ENCODE peak calls at places on chromosome 17, in six cellular contexts. One of them, this sample, is unnamed.

GRCh38 chr17:79422236-79422635 is 188.6 kb downstream of the RBFOX3 start:
- DNase-seq in HepG2: no peak
- DNase-seq in H1: no peak
- DNase-seq in GM12891: no peak
- DNase-seq in GM12878: no peak
- DNase-seq in K562: no peak
- DNase-seq in this sample: no peak

GRCh38 chr17:79031996-79032875 is 8.3 kb downstream of the C1QTNF1 start:
- DNase-seq in HepG2: no peak
- DNase-seq in H1: no peak
- DNase-seq in GM12891: no peak
- DNase-seq in GM12878: no peak
- DNase-seq in K562: no peak
- DNase-seq in this sample: no peak

GRCh38 chr17:37446027-37446426 is 39.3 kb downstream of the TADA2A start:
- DNase-seq in HepG2: no peak
- DNase-seq in H1: no peak
- DNase-seq in GM12891: no peak
- DNase-seq in GM12878: peak; percentile 81
- DNase-seq in K562: no peak
- DNase-seq in this sample: no peak

GRCh38 chr17:21298983-21299519 is 14.5 kb downstream of the MAP2K3 start:
- DNase-seq in HepG2: no peak
- DNase-seq in H1: no peak
- DNase-seq in GM12891: no peak
- DNase-seq in GM12878: no peak
- DNase-seq in K562: no peak
- DNase-seq in this sample: no peak

GRCh38 chr17:15462962-15463361 is 4.5 kb downstream of the CDRT4 start:
- DNase-seq in HepG2: no peak
- DNase-seq in H1: no peak
- DNase-seq in GM12891: no peak
- DNase-seq in GM12878: no peak
- DNase-seq in K562: no peak
- DNase-seq in this sample: no peak

GRCh38 chr17:44260296-44260695 is 7.6 kb downstream of the SLC4A1 start:
- DNase-seq in HepG2: no peak
- DNase-seq in H1: no peak
- DNase-seq in GM12891: no peak
- DNase-seq in GM12878: no peak
- DNase-seq in K562: peak; percentile 53
- DNase-seq in this sample: peak; percentile 14

GRCh38 chr17:77390870-77391269 is 250.1 kb downstream of the SEC14L1 start:
- DNase-seq in HepG2: no peak
- DNase-seq in H1: no peak
- DNase-seq in GM12891: no peak
- DNase-seq in GM12878: no peak
- DNase-seq in K562: no peak
- DNase-seq in this sample: no peak

GRCh38 chr17:74892013-74892841 is 1.2 kb downstream of the FADS6 start:
- DNase-seq in HepG2: no peak
- DNase-seq in H1: no peak
- DNase-seq in GM12891: no peak
- DNase-seq in GM12878: no peak
- DNase-seq in K562: no peak
- DNase-seq in this sample: no peak

GRCh38 chr17:34207572-34207971 is 47.5 kb upstream of the CCL2 start:
- DNase-seq in HepG2: no peak
- DNase-seq in H1: no peak
- DNase-seq in GM12891: no peak
- DNase-seq in GM12878: no peak
- DNase-seq in K562: no peak
- DNase-seq in this sample: no peak

GRCh38 chr17:43140396-43141332 is 15.5 kb upstream of the BRCA1 start:
- DNase-seq in HepG2: no peak
- DNase-seq in H1: no peak
- DNase-seq in GM12891: no peak
- DNase-seq in GM12878: no peak
- DNase-seq in K562: no peak
- DNase-seq in this sample: no peak

GRCh38 chr17:57164814-57165213 is 79.8 kb downstream of the AKAP1 start:
- DNase-seq in HepG2: no peak
- DNase-seq in H1: no peak
- DNase-seq in GM12891: no peak
- DNase-seq in GM12878: no peak
- DNase-seq in K562: no peak
- DNase-seq in this sample: no peak

GRCh38 chr17:32283745-32284207 is 18.1 kb downstream of the RHBDL3 start:
- DNase-seq in HepG2: no peak
- DNase-seq in H1: no peak
- DNase-seq in GM12891: no peak
- DNase-seq in GM12878: no peak
- DNase-seq in K562: no peak
- DNase-seq in this sample: peak; percentile 40

GRCh38 chr17:36500745-36501225 is 14.3 kb downstream of the ZNHIT3 start:
- DNase-seq in HepG2: no peak
- DNase-seq in H1: no peak
- DNase-seq in GM12891: no peak
- DNase-seq in GM12878: no peak
- DNase-seq in K562: no peak
- DNase-seq in this sample: no peak

GRCh38 chr17:81955756-81956544 is 5.0 kb downstream of the NOTUM start:
- DNase-seq in HepG2: no peak
- DNase-seq in H1: no peak
- DNase-seq in GM12891: no peak
- DNase-seq in GM12878: no peak
- DNase-seq in K562: no peak
- DNase-seq in this sample: no peak

GRCh38 chr17:80955673-80956306 is 35.9 kb upstream of the CHMP6 start:
- DNase-seq in HepG2: no peak
- DNase-seq in H1: no peak
- DNase-seq in GM12891: no peak
- DNase-seq in GM12878: no peak
- DNase-seq in K562: no peak
- DNase-seq in this sample: no peak

GRCh38 chr17:31680126-31680525 is 178.9 kb downstream of the COPRS start:
- DNase-seq in HepG2: no peak
- DNase-seq in H1: peak; percentile 14
- DNase-seq in GM12891: no peak
- DNase-seq in GM12878: peak; percentile 71
- DNase-seq in K562: no peak
- DNase-seq in this sample: no peak

GRCh38 chr17:34980353-34980680 is at the start of gene LIG3:
- DNase-seq in HepG2: peak; percentile 89
- DNase-seq in H1: peak; percentile 96
- DNase-seq in GM12891: peak; percentile 89
- DNase-seq in GM12878: peak; percentile 72
- DNase-seq in K562: peak; percentile 93
- DNase-seq in this sample: peak; percentile 89

DNA sequence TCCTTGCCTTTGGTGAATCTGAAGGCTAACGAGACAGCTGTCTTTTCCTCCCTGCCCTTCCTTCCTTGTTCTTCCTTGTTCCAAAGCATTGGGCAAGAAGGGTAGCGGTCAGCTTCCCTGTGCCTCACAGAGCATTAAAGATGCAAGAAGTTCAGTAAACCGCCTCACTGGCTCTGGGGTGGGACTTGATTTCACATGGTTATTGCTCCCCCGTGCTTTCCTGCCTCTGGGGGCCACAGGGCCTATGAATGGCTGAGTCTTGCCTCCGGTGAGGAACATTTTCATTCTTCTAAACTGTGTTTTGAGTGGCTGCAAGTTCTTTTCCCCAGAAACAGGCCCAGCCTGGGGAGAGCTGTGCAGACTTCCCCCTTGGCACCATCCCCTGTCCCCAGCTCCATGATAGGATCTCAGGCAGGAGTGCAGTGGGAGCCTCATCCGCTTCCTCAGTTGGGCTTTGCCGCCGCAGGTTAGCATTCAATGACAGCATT is 1.5 kb downstream of the YPEL2 start:
- DNase-seq in HepG2: no peak
- DNase-seq in H1: no peak
- DNase-seq in GM12891: no peak
- DNase-seq in GM12878: no peak
- DNase-seq in K562: no peak
- DNase-seq in this sample: no peak
- TF ChIP-seq POLR2A in HepG2: no peak
- TF ChIP-seq POLR2A in H1: no peak
- TF ChIP-seq POLR2A in GM12891: no peak
- TF ChIP-seq POLR2A in GM12878: no peak
- TF ChIP-seq POLR2A in K562: no peak
- TF ChIP-seq POLR2A in this sample: no peak

GRCh38 chr17:4072487-4073157 is 70.2 kb downstream of the ZZEF1 start:
- DNase-seq in HepG2: no peak
- DNase-seq in H1: no peak
- DNase-seq in GM12891: no peak
- DNase-seq in GM12878: no peak
- DNase-seq in K562: no peak
- DNase-seq in this sample: no peak
- TF ChIP-seq TAF1 in HepG2: no peak
- TF ChIP-seq TAF1 in H1: no peak
- TF ChIP-seq TAF1 in GM12891: no peak
- TF ChIP-seq TAF1 in GM12878: no peak
- TF ChIP-seq TAF1 in K562: no peak
- TF ChIP-seq TAF1 in this sample: no peak

GRCh38 chr17:67481808-67482207 is 104.7 kb downstream of the PITPNC1 start:
- DNase-seq in HepG2: no peak
- DNase-seq in H1: no peak
- DNase-seq in GM12891: no peak
- DNase-seq in GM12878: no peak
- DNase-seq in K562: no peak
- DNase-seq in this sample: no peak
- TF ChIP-seq POLR2AphosphoS5 in HepG2: no peak
- TF ChIP-seq POLR2AphosphoS5 in H1: no peak
- TF ChIP-seq POLR2AphosphoS5 in GM12891: no peak
- TF ChIP-seq POLR2AphosphoS5 in GM12878: no peak
- TF ChIP-seq POLR2AphosphoS5 in K562: no peak
- TF ChIP-seq POLR2AphosphoS5 in this sample: no peak

DNA sequence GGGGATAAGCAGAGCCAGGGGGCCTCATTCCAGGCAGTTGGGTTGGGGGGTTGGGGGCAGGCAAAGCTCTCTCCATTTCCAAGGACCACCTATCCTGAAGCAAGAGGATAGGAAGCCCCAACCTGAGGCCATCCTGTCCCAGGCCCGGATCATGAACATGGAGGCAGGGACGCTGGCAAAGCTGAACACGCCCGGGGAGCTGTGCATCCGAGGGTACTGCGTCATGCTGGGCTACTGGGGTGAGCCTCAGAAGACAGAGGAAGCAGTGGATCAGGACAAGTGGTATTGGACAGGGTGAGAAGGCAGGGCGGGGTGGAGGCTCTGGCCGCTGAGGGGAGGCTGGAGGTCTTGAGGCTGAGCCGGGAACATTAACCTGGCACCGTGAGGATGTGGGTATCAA is 3.6 kb upstream of the CHAD start:
- DNase-seq in HepG2: no peak
- DNase-seq in H1: no peak
- DNase-seq in GM12891: no peak
- DNase-seq in GM12878: no peak
- DNase-seq in K562: no peak
- DNase-seq in this sample: no peak
- TF ChIP-seq POLR2A in HepG2: no peak
- TF ChIP-seq POLR2A in H1: no peak
- TF ChIP-seq POLR2A in GM12891: no peak
- TF ChIP-seq POLR2A in GM12878: no peak
- TF ChIP-seq POLR2A in K562: no peak
- TF ChIP-seq POLR2A in this sample: no peak

GRCh38 chr17:62619413-62620155 is 7.9 kb upstream of the MRC2 start:
- DNase-seq in HepG2: no peak
- DNase-seq in H1: no peak
- DNase-seq in GM12891: no peak
- DNase-seq in GM12878: no peak
- DNase-seq in K562: no peak
- DNase-seq in this sample: no peak
- TF ChIP-seq TAF1 in HepG2: no peak
- TF ChIP-seq TAF1 in H1: no peak
- TF ChIP-seq TAF1 in GM12891: no peak
- TF ChIP-seq TAF1 in GM12878: no peak
- TF ChIP-seq TAF1 in K562: no peak
- TF ChIP-seq TAF1 in this sample: no peak

DNA sequence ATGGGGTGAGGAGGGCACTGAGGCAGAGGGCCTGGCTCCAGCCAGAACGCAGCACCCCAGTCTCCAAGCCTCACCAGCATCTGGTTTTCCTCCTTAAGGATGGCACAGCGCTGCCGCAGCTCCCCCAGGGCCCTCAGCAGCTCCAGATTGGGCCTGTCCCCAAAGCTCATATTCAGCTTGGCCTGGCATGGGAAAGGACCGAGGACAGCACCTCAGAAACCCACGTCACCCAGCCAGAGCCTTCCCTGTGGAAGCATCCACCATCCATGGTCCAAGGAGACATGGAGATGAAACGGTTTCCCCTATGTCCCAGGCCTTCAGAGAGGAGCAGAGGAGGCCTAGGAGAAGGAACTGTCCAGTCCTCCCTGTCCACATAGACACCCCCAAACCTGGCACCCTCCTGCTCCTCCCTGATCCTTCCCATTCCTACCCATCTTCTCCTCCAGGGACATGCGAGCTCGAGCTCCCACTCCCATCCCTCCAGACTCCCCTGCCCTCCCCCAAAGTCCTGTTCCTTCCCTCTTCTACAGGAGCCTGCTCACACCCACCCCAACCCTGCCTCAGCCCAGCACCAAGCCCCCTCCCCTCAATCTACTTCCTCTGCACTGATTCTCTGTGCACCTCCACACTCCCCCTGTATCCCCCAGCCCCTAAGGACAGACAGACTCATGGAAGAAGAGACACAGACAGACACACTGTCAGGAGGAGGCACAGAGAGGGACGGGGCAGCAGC is 1.8 kb downstream of the TSPOAP1 start:
- DNase-seq in HepG2: no peak
- DNase-seq in H1: no peak
- DNase-seq in GM12891: no peak
- DNase-seq in GM12878: no peak
- DNase-seq in K562: no peak
- DNase-seq in this sample: peak; percentile 24
- TF ChIP-seq POLR2AphosphoS5 in HepG2: no peak
- TF ChIP-seq POLR2AphosphoS5 in H1: no peak
- TF ChIP-seq POLR2AphosphoS5 in GM12891: no peak
- TF ChIP-seq POLR2AphosphoS5 in GM12878: no peak
- TF ChIP-seq POLR2AphosphoS5 in K562: no peak
- TF ChIP-seq POLR2AphosphoS5 in this sample: no peak

GRCh38 chr17:64500923-64501765 is 4.3 kb upstream of the POLG2 start:
- DNase-seq in HepG2: no peak
- DNase-seq in H1: no peak
- DNase-seq in GM12891: no peak
- DNase-seq in GM12878: no peak
- DNase-seq in K562: no peak
- DNase-seq in this sample: no peak
- TF ChIP-seq POLR2A in HepG2: peak; percentile 9
- TF ChIP-seq POLR2A in H1: peak; percentile 72
- TF ChIP-seq POLR2A in GM12891: peak; percentile 20
- TF ChIP-seq POLR2A in GM12878: peak; percentile 60
- TF ChIP-seq POLR2A in K562: peak; percentile 43
- TF ChIP-seq POLR2A in this sample: peak; percentile 40

DNA sequence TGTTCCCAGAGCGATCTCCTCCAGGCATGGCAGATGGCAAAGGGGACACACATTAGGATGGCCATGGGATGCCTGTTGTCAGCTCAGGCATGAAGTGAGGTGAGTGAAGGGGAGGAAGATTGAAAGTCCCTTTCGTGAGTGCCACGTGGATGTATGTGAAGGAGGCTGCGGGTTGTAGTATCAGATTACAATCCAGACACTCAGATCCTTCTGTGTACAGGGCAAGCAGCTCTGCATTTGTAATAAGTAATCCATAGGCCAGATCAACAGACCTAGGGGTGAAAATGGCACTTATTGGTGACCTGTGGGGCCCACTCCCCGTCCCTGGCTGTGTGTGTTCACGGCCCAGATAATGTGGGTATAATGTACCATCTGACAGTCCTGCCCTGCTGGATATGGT is 159.5 kb downstream of the DNAH9 start:
- DNase-seq in HepG2: no peak
- DNase-seq in H1: no peak
- DNase-seq in GM12891: no peak
- DNase-seq in GM12878: no peak
- DNase-seq in K562: no peak
- DNase-seq in this sample: no peak
- TF ChIP-seq TAF1 in HepG2: no peak
- TF ChIP-seq TAF1 in H1: no peak
- TF ChIP-seq TAF1 in GM12891: no peak
- TF ChIP-seq TAF1 in GM12878: no peak
- TF ChIP-seq TAF1 in K562: no peak
- TF ChIP-seq TAF1 in this sample: no peak